ENCODE peak calls at places on chromosomes 4 and X, in six cellular contexts. N is hepatocyte, W is HCT116, K is neural progenitor cell, P is MM.1S, T is SK-N-SH. E is an unnamed sample.

GRCh38 chr4:170388255-170388654 is 298.5 kb upstream of the AADAT start:
- DNase-seq in N (no peak), W (no peak), K (no peak), P (no peak), T (no peak), E (no peak)

GRCh38 chr4:108834167-108834566 is 71.3 kb upstream of the ETNPPL start:
- DNase-seq in N (no peak), W (no peak), K (no peak), P (no peak), T (no peak), E (peak)

GRCh38 chrX:130179579-130180215 is 7.9 kb downstream of the RAB33A start:
- DNase-seq in N (no peak), W (no peak), K (no peak), P (no peak), T (no peak), E (no peak)

GRCh38 chr4:151643564-151643963 is 117.2 kb downstream of the GATB start:
- DNase-seq in N (no peak), W (no peak), K (no peak), P (no peak), T (no peak), E (no peak)

GRCh38 chrX:19870206-19870605 is 17.2 kb downstream of the SH3KBP1 start:
- DNase-seq in N (no peak), W (no peak), K (no peak), P (no peak), T (no peak), E (no peak)

GRCh38 chr4:15963568-15963967 is 593 bp upstream of the FGFBP2 start:
- DNase-seq in N (no peak), W (no peak), K (no peak), P (no peak), T (peak), E (no peak)

GRCh38 chrX:31832263-31832662 is 760.4 kb upstream of the FTHL17 start:
- DNase-seq in N (no peak), W (no peak), K (no peak), P (no peak), T (peak), E (no peak)

GRCh38 chr4:16585053-16585452 is 313.4 kb downstream of the LDB2 start:
- DNase-seq in N (no peak), W (no peak), K (no peak), P (no peak), T (no peak), E (no peak)

GRCh38 chr4:2186133-2186864 is 55.6 kb downstream of the HAUS3 start:
- DNase-seq in N (peak), W (peak), K (peak), P (peak), T (no peak), E (peak)

GRCh38 chr4:169682360-169683047 is 62.1 kb downstream of the CLCN3 start:
- DNase-seq in N (no peak), W (no peak), K (no peak), P (no peak), T (no peak), E (no peak)

GRCh38 chr4:57100979-57101629 is 9.1 kb downstream of the IGFBP7 start:
- DNase-seq in N (no peak), W (no peak), K (no peak), P (no peak), T (peak), E (no peak)

GRCh38 chrX:39837688-39838087 is 260.1 kb downstream of the BCOR start:
- DNase-seq in N (no peak), W (no peak), K (no peak), P (no peak), T (no peak), E (no peak)

GRCh38 chr4:88457307-88458090 is 580 bp downstream of the HERC5 start:
- DNase-seq in N (peak), W (peak), K (peak), P (peak), T (peak), E (peak)

GRCh38 chrX:136227948-136228584 is 23.1 kb downstream of the MAP7D3 start:
- DNase-seq in N (no peak), W (no peak), K (no peak), P (peak), T (no peak), E (peak)
- TF ChIP-seq EZH2phosphoT487 in N (no peak), W (no peak), K (no peak), P (no peak), T (no peak), E (no peak)

DNA sequence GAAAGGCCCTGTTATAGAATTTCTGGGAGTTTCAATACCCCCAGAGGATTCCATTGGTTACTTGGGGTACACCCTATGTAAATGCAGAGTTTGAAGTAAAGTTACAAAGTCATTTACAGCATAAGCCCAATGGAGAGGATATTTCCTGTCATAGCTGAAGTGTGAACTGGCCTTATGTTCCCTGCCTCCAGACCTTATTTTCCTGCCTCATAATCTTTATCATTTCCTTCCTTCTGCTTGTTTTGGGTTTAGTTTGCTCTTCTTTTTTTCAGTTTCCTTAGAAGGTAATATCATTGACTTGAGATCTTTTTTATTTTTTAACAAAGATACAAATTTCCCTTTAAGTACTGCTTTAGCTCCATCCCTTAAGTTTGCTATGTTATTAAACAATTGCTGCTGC is 85.4 kb downstream of the PPEF1 start:
- DNase-seq in N (no peak), W (no peak), K (no peak), P (no peak), T (no peak), E (no peak)
- TF ChIP-seq EZH2phosphoT487 in N (no peak), W (no peak), K (no peak), P (no peak), T (no peak), E (no peak)

GRCh38 chr4:155759372-155760252 is 791 bp downstream of the GUCY1B1 start:
- DNase-seq in N (peak), W (no peak), K (peak), P (peak), T (peak), E (peak)

GRCh38 chr4:155761047-155761446 is 2.2 kb downstream of the GUCY1B1 start:
- DNase-seq in N (no peak), W (no peak), K (no peak), P (no peak), T (no peak), E (no peak)

GRCh38 chr4:155757745-155758265 is 1.0 kb upstream of the GUCY1B1 start:
- DNase-seq in N (no peak), W (no peak), K (no peak), P (peak), T (no peak), E (no peak)

GRCh38 chr4:155761916-155762315 is 3.1 kb downstream of the GUCY1B1 start:
- DNase-seq in N (no peak), W (no peak), K (peak), P (no peak), T (no peak), E (no peak)

DNA sequence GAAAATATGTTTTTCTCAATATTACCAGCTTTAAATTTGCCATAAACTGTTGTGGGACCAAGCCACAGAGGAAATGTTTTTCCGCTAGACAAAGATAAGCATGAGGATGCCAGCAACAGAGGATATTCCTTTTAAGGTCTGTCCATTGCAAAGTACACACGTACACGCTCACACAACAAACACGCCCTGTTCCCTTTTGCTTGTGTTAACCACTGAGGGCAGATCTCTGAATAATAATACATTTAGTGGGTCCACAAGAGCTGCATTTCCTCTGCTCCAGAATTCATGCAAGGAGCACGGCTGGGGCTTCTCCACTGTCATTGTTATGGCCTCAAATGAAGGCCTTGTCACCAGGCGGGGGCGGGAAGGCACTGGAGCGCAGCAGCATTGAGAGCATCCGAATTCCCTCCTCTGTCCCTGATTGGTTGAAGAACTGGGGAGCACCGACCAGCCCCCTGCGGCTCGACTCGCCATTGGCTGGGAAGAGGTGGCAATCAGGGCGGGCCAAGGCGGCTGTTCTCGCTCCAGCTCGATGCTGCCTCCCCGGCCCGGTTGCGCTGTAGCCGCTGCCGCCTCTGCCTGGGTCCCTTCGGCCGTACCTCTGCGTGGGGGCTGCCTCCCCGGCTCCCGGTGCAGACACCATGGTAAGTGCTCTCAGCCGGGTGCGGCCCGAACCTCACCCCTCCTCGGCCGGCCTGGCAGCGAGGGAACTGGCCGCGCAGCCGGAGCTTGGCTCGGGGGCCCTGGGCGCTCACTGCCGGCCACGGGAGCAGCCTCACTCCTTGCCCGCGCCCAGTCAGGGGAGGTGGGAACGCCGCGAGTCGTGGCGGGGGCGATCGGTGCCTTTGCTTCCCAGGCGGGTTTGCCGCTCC is at the start of gene GUCY1B1:
- DNase-seq in N (peak), W (no peak), K (peak), P (peak), T (peak), E (peak)
- TF ChIP-seq EZH2phosphoT487 in N (no peak), W (no peak), K (no peak), P (no peak), T (no peak), E (no peak)

GRCh38 chr4:71210831-71211230 is 128.0 kb upstream of the SLC4A4 start:
- DNase-seq in N (no peak), W (no peak), K (no peak), P (no peak), T (no peak), E (no peak)
- TF ChIP-seq EZH2phosphoT487 in N (no peak), W (no peak), K (no peak), P (no peak), T (no peak), E (no peak)

DNA sequence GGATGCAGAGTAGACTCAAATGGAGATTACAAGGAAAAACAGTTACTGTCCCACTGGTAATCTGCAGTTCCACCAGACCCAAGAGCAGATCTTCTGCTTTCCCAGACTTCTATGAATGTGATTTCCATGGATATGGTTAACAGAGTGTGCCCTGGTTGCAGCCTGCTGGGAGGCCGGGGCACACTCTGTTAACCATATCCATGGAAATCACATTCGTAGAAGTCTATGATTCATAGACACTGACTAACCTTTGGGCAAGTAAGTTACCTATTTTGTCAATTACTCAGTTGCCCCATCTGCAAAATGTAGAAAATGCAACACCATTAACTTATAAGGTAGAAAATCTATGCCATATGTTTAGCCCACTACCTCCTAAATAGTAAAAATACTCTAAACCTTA is 443.1 kb upstream of the PITX2 start:
- DNase-seq in N (no peak), W (no peak), K (no peak), P (no peak), T (no peak), E (no peak)
- TF ChIP-seq EZH2phosphoT487 in N (no peak), W (no peak), K (no peak), P (no peak), T (no peak), E (no peak)

GRCh38 chr4:139984459-139984858 is 169.5 kb downstream of the MAML3 start:
- DNase-seq in N (no peak), W (no peak), K (no peak), P (no peak), T (no peak), E (no peak)

GRCh38 chr4:139986621-139987510 is 167.1 kb downstream of the MAML3 start:
- DNase-seq in N (no peak), W (no peak), K (no peak), P (no peak), T (peak), E (no peak)

GRCh38 chr4:139986108-139986507 is 167.9 kb downstream of the MAML3 start:
- DNase-seq in N (no peak), W (no peak), K (no peak), P (no peak), T (no peak), E (no peak)

DNA sequence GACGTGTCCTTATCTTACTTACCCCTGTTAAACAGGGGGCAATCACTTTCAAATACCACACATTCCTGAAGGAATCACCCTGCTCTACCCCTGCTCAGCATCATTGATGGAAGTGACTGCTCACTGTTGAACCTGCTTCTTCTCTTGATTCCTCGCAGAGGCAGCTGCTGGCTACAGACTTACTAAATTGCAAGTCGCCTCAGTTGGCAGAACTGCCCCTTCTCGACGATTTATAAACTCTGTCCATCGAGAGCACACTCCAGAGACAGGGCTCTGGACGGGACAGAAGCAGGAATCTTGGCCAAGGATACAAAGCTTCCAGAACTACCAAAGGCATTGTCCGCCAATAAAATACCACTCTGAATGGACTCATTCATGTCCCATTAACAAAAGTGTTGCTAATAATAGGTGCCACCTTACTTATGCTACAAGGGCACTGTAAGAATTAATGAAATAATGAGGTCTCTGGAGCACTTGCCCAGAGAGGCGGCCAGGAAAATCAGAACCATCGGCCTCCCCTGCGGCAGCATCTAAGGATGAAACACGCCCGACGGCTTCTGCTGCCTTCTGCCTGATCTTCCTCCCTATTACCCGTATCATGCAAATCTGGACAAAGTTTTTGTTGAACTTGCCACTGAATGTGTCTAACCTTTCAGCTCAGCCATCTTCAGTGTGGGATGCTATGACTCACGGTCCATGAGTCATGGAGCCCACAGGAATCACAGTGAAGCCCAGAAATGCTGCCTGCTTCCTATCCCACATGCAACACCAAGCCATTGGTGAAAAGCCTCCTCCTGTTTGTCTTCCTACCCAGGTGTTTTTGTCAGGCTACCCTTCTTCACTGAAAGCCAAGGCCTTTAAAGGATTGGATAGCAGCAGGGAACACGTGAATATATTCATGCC is 164.9 kb downstream of the MAML3 start:
- DNase-seq in N (peak), W (peak), K (peak), P (no peak), T (no peak), E (peak)
- TF ChIP-seq EZH2phosphoT487 in N (no peak), W (no peak), K (no peak), P (no peak), T (no peak), E (no peak)

GRCh38 chr4:102901804-102902203 is 33.0 kb downstream of the CISD2 start:
- DNase-seq in N (no peak), W (no peak), K (no peak), P (no peak), T (no peak), E (no peak)
- TF ChIP-seq EZH2phosphoT487 in N (no peak), W (no peak), K (no peak), P (no peak), T (no peak), E (no peak)